ENCODE peak calls at places on chromosomes 1 and 21, in six cellular contexts. G is EH, M is NCI-H1105, L is NB4, N is AG04450, Q is psoas muscle. O is an unnamed sample.

GRCh38 chr1:185157599-185158469 is 867 bp downstream of the SWT1 start:
- DNase-seq in G (peak), N (no peak), M (no peak), Q (no peak), L (peak), O (peak)

GRCh38 chr1:90963651-90964050 is 58.2 kb downstream of the ZNF644 start:
- DNase-seq in L (no peak), Q (no peak), G (no peak), N (no peak), M (no peak), O (no peak)

GRCh38 chr1:207088161-207088560 is 499 bp upstream of the C4BPB start:
- DNase-seq in N (no peak), L (no peak), G (peak), Q (no peak), M (no peak), O (no peak)

GRCh38 chr1:59411147-59411546 is 114.3 kb downstream of the FGGY start:
- DNase-seq in Q (no peak), L (no peak), G (no peak), N (no peak), M (no peak), O (no peak)

GRCh38 chr1:204841798-204842197 is 28.9 kb upstream of the NFASC start:
- DNase-seq in G (no peak), L (no peak), N (no peak), Q (no peak), M (no peak), O (no peak)

GRCh38 chr1:170520601-170521000 is 11.4 kb upstream of the GORAB start:
- DNase-seq in Q (no peak), L (no peak), N (no peak), M (peak), G (peak), O (no peak)

GRCh38 chr1:3369437-3370076 is 84.9 kb upstream of the ARHGEF16 start:
- DNase-seq in M (no peak), G (peak), Q (no peak), N (peak), L (no peak), O (no peak)

GRCh38 chr1:29290414-29290980 is 54.2 kb downstream of the PTPRU start:
- DNase-seq in N (no peak), G (peak), Q (no peak), M (no peak), L (no peak), O (no peak)

GRCh38 chr1:171494086-171494485 is 8.8 kb downstream of the PRRC2C start:
- DNase-seq in M (no peak), G (no peak), Q (no peak), L (no peak), N (no peak), O (no peak)

GRCh38 chr1:42784547-42784945 is 245 bp upstream of the TMEM269 start:
- DNase-seq in G (no peak), N (no peak), Q (no peak), L (no peak), M (no peak), O (no peak)

GRCh38 chr1:1360511-1361169 is 2.3 kb upstream of the MXRA8 start:
- DNase-seq in G (peak), L (no peak), M (no peak), N (peak), Q (peak), O (no peak)

GRCh38 chr21:15552914-15553491 is 176.8 kb upstream of the USP25 start:
- DNase-seq in Q (no peak), L (peak), M (no peak), G (peak), N (no peak), O (no peak)

GRCh38 chr1:94580367-94581115 is 39.0 kb upstream of the F3 start:
- DNase-seq in N (no peak), G (peak), L (no peak), Q (no peak), M (no peak), O (no peak)

GRCh38 chr1:9119745-9120144 is 9.2 kb downstream of the GPR157 start:
- DNase-seq in M (no peak), L (no peak), Q (peak), N (no peak), G (no peak), O (no peak)

GRCh38 chr1:23461050-23461449 is 22.9 kb downstream of the ASAP3 start:
- DNase-seq in G (no peak), L (no peak), M (no peak), Q (no peak), N (no peak), O (no peak)

GRCh38 chr1:241821363-241821762 is 26.6 kb upstream of the EXO1 start:
- DNase-seq in G (peak), M (no peak), Q (no peak), L (peak), N (no peak), O (no peak)

GRCh38 chr1:11158720-11159321 is 30.3 kb upstream of the ANGPTL7 start:
- DNase-seq in L (no peak), M (no peak), Q (no peak), G (peak), N (peak), O (no peak)

GRCh38 chr1:225871374-225872074 is 10.7 kb downstream of the TMEM63A start:
- DNase-seq in L (no peak), G (no peak), M (no peak), N (no peak), Q (no peak), O (peak)

GRCh38 chr1:6302568-6302967 is 41.7 kb upstream of the GPR153 start:
- DNase-seq in G (no peak), M (no peak), N (no peak), L (no peak), Q (no peak), O (no peak)